ENCODE peak calls at places on chromosomes 12 and 14, in five cellular contexts. U, W, B, J and Z are unnamed samples.

GRCh38 chr12:76290963-76291859 is 57.0 kb downstream of the BBS10 start:
- DNase-seq in U (no peak), W (no peak), B (no peak), J (no peak), Z (no peak)

GRCh38 chr12:107597695-107598410 is 87.7 kb upstream of the PWP1 start:
- DNase-seq in U (no peak), W (no peak), B (no peak), J (peak), Z (no peak)

GRCh38 chr12:15244341-15244740 is 23.1 kb upstream of the RERG start:
- DNase-seq in U (no peak), W (no peak), B (no peak), J (no peak), Z (no peak)

GRCh38 chr14:55386037-55386798 is 25.4 kb downstream of the ATG14 start:
- DNase-seq in U (no peak), W (no peak), B (no peak), J (no peak), Z (no peak)

GRCh38 chr12:112988224-112988623 is 9.9 kb downstream of the OAS2 start:
- DNase-seq in U (no peak), W (no peak), B (no peak), J (no peak), Z (no peak)

GRCh38 chr12:118773956-118774723 is 207.2 kb upstream of the SRRM4 start:
- DNase-seq in U (no peak), W (peak), B (no peak), J (no peak), Z (no peak)

GRCh38 chr12:104454997-104455396 is 1.8 kb upstream of the CHST11 start:
- DNase-seq in U (peak), W (no peak), B (peak), J (no peak), Z (no peak)

GRCh38 chr14:43475762-43476161 is 1031.3 kb downstream of the FSCB start:
- DNase-seq in U (no peak), W (no peak), B (no peak), J (no peak), Z (no peak)

GRCh38 chr12:131920902-131921840 is 7.9 kb upstream of the PUS1 start:
- DNase-seq in U (no peak), W (no peak), B (no peak), J (no peak), Z (no peak)

GRCh38 chr14:100692859-100693558 is 33.7 kb upstream of the DLK1 start:
- DNase-seq in U (peak), W (no peak), B (peak), J (no peak), Z (no peak)

GRCh38 chr12:88308825-88309224 is 166.7 kb downstream of the TMTC3 start:
- DNase-seq in U (no peak), W (no peak), B (peak), J (no peak), Z (no peak)

GRCh38 chr12:7512528-7512927 is 9.0 kb upstream of the CD163 start:
- DNase-seq in U (peak), W (no peak), B (peak), J (no peak), Z (peak)

GRCh38 chr12:118055865-118056773 is 4.9 kb downstream of the WSB2 start:
- DNase-seq in U (no peak), W (no peak), B (peak), J (no peak), Z (no peak)

GRCh38 chr14:33493329-33493728 is 457.5 kb downstream of the EGLN3 start:
- DNase-seq in U (no peak), W (no peak), B (no peak), J (no peak), Z (no peak)
- TF ChIP-seq RCOR1 in U (no peak), W (no peak), B (no peak), J (no peak), Z (no peak)

DNA sequence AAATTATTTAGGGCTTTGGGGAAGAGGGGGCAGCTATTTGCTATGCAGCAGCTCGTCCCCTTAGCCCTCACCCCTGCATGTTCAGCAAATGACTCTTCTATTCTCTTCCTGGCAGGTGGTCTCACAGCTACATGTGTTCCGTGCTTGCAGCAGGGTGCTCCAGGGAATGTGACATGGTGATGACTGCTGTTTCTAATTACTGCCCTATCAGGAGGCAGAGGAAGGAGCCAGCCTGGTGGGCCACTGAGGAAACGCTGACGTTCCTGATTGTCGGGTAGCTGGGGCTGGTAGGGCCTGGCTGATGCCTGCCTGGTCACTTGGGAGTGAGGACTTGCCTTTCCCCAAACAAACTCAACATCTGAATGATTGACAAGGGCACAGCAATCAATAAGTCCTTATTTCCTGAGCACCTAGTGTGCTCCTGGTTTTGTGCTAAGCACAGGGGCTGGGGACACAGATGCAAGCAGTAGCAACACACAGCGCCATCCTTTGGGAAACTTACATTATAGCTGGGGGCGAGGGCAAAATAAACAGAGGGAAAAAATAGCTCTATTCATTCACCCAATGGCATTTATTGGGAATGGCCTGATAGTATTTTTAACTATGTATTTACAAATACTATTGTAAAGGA is 377.8 kb downstream of the FUT8 start:
- DNase-seq in U (no peak), W (peak), B (no peak), J (no peak), Z (no peak)
- TF ChIP-seq RCOR1 in U (no peak), W (no peak), B (no peak), J (no peak), Z (no peak)

DNA sequence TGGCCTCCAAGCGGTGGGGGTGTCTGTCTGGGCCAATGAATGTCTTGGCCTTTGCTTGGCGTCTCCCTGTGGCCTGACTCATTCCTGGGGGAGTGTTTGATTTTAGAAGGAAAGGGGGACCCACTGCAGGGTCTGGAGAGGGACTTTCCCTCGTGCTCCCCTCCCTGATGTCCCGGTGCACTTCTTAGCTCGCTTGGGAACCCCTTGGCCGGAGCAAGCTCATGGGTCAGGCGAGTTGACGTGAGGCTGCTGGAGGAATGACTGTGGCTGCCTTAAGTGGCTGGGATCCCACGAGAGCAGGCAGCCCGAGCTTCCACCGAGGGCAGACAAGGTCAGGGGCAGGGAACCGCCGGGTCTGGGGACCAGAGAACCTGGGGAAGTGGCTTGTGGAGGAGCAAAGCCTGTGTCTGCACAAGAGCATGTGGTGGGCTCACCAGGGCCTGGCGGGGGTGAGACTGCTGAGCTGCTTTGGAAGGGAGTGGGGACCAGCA is 218.4 kb upstream of the C14orf180 start:
- DNase-seq in U (no peak), W (peak), B (no peak), J (no peak), Z (no peak)
- TF ChIP-seq RCOR1 in U (no peak), W (no peak), B (no peak), J (no peak), Z (no peak)

GRCh38 chr14:69316449-69317391 is 56.8 kb downstream of the GALNT16 start:
- DNase-seq in U (peak), W (no peak), B (peak), J (no peak), Z (no peak)
- TF ChIP-seq RCOR1 in U (no peak), W (no peak), B (peak), J (no peak), Z (no peak)

GRCh38 chr12:80040075-80040738 is 59.1 kb upstream of the OTOGL start:
- DNase-seq in U (no peak), W (no peak), B (peak), J (no peak), Z (no peak)

GRCh38 chr12:80038062-80038560 is 61.2 kb upstream of the OTOGL start:
- DNase-seq in U (no peak), W (no peak), B (peak), J (no peak), Z (no peak)

GRCh38 chr12:80041071-80041470 is 58.3 kb upstream of the OTOGL start:
- DNase-seq in U (no peak), W (no peak), B (no peak), J (no peak), Z (no peak)

GRCh38 chr12:80044694-80045046 is 54.7 kb upstream of the OTOGL start:
- DNase-seq in U (no peak), W (no peak), B (peak), J (no peak), Z (no peak)

DNA sequence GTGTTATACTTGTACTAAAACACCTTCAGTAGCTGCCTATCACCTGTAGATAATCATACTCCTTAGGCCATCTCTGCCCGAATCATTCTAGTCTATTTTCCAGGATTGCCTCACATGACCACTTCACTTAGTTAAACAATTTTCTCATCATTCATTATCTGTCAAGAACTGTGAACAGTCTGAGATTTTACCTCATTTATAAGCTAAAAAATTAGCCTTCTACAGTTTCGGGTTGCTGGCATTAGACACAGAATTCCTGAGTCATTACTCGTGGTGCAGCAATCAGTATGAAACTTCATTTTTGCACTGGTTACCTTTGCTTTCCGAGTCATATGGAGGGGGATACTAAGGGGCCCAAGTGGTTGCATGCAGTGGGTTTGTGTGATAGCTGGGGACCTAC is 57.6 kb upstream of the OTOGL start:
- DNase-seq in U (no peak), W (no peak), B (peak), J (no peak), Z (no peak)
- TF ChIP-seq RCOR1 in U (no peak), W (no peak), B (no peak), J (no peak), Z (no peak)

GRCh38 chr14:103204852-103205540 is 81.7 kb downstream of the TNFAIP2 start:
- DNase-seq in U (no peak), W (no peak), B (peak), J (no peak), Z (peak)
- TF ChIP-seq RCOR1 in U (no peak), W (no peak), B (no peak), J (no peak), Z (no peak)

DNA sequence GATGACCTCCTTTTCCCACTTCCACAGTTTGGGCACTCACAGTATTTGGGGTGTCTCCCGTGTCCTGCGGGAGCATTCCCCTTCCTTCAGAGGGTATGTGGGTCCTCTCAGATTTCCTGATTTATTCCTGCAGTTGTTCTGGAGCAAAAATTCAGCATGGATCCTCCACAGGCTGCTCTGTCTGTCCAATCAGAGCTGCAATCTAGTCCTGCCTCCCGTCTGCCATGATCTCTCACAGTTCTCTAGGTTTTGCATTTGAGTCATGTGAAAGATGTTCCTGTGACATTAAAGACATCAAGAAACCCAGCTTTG is 435.9 kb downstream of the TMTC2 start:
- DNase-seq in U (no peak), W (no peak), B (no peak), J (no peak), Z (no peak)
- TF ChIP-seq RCOR1 in U (no peak), W (no peak), B (no peak), J (no peak), Z (no peak)

GRCh38 chr14:89465894-89466293 is 48.9 kb upstream of the FOXN3 start:
- DNase-seq in U (no peak), W (no peak), B (no peak), J (no peak), Z (no peak)

GRCh38 chr14:89473569-89473968 is 56.5 kb upstream of the FOXN3 start:
- DNase-seq in U (no peak), W (no peak), B (no peak), J (no peak), Z (no peak)

GRCh38 chr14:89466460-89466859 is 49.4 kb upstream of the FOXN3 start:
- DNase-seq in U (no peak), W (no peak), B (no peak), J (no peak), Z (no peak)

GRCh38 chr14:89466939-89467338 is 49.9 kb upstream of the FOXN3 start:
- DNase-seq in U (no peak), W (no peak), B (peak), J (no peak), Z (no peak)

GRCh38 chr14:89469210-89470198 is 52.5 kb upstream of the FOXN3 start:
- DNase-seq in U (no peak), W (no peak), B (peak), J (no peak), Z (peak)
- TF ChIP-seq RCOR1 in U (no peak), W (no peak), B (no peak), J (no peak), Z (no peak)

DNA sequence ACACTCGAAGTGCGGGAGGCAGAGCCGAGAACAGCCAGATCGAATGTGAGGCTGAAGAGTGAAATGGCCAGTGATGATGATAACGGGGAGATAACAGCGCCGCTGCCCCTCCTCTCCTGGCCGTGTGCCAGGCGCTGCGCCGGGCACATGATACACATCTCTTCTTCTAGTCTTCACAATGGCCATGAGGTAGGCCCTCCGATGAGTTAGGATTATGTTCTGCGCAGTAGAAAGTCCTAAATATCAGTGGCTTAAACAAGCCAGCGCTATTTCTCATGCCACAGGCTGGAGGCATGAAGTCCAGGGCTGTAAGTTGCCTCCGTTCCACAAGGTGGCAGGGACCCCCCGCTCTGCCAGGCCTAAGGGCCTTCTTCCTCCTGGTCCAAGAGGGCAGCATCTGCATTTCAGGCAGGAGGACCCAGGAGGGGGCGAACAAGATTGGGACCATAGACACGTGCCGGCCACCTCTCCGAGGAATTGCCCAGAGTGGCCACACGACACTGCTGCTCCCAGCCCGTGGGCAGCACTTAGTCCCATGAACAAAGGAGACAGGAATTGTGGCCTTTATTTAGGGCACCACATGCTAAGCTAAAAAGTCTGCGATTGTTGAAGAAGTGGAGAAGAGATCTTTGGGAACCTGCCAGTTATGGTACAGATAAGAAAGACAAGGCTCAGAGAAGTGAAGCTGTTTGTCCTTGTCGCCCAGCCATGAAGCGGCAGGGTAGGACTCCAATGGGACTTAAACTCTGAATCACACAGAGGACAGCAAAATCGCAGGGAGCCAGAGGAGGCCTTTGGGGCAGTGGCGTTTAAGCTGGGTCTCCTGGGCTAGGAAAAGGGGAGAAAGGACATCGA is 10.9 kb upstream of the HVCN1 start:
- DNase-seq in U (no peak), W (peak), B (no peak), J (no peak), Z (peak)
- TF ChIP-seq RCOR1 in U (no peak), W (no peak), B (no peak), J (no peak), Z (peak)

DNA sequence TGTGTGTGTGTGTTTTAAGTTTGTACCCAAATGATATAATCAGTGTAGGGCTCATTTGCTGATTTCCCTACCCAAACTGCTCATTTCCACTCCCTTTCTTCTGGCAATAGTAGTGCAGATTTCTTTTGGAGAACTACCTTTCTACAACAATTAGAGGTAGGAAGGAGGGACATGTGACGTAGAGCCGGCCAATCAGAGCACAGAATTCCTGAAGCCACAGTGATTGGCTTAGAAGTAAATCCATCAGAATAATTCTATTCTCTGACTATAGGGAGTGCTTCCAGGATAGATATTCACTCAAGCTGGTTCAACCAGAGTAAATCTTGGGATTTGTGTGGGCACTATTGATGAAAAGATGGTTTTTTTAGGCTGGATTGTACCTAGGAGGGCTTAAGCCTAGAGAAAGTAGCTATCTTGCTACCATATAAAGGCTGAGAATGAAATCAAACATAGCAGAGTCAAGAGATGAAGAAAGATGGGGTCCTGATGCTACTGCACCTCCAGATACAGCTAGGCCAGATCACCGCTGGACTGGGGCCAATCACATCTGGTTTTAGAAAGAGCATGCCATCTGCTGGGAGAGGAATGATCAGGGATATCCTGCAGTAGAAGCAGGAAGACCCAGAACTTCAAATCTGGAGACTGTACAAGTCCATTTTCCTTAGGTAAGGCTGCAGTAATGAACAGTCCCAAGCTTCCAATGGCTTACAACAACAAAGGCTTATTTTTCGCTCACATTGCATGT is 54.1 kb upstream of the NUAK1 start:
- DNase-seq in U (no peak), W (peak), B (no peak), J (no peak), Z (no peak)
- TF ChIP-seq RCOR1 in U (no peak), W (no peak), B (no peak), J (no peak), Z (no peak)